ENCODE peak calls at places on chromosomes 3 and 15, in five cellular contexts. H is right atrium auricular region; X is CD8-positive, alpha-beta memory T cell; P is GM23338; V is heart left ventricle. R is an unnamed sample. For H3K4me1, the result is how much of the 10 kb centered on the place peaks cover.

GRCh38 chr3:65181397-65181871 is 493.6 kb upstream of the ADAMTS9 start:
- DNase-seq in X (no peak), H (no peak), P (no peak), V (peak), R (peak)

GRCh38 chr3:133843634-133844033 is 38.0 kb downstream of the SRPRB start:
- DNase-seq in V (peak), H (no peak), X (no peak), P (no peak), R (no peak)

GRCh38 chr3:107959767-107960166 is 131.1 kb downstream of the CD47 start:
- DNase-seq in V (no peak), H (no peak), X (no peak), P (no peak), R (no peak)

GRCh38 chr15:34436126-34436955 is 1.3 kb downstream of the GOLGA8A start:
- DNase-seq in H (no peak), X (peak), P (peak), V (no peak), R (no peak)

GRCh38 chr15:88810449-88810848 is 7.2 kb downstream of the ACAN start:
- DNase-seq in X (no peak), P (no peak), H (no peak), V (no peak), R (no peak)

GRCh38 chr15:85618956-85619491 is 175.7 kb downstream of the KLHL25 start:
- DNase-seq in V (peak), H (peak), P (peak), X (peak), R (peak)

GRCh38 chr3:120162400-120162799 is 68.2 kb upstream of the GSK3B start:
- DNase-seq in H (no peak), V (no peak), X (no peak), P (no peak), R (no peak)

GRCh38 chr15:74725845-74726773 is 781 bp upstream of the CYP1A1 start:
- DNase-seq in P (peak), X (peak), H (no peak), V (peak), R (no peak)

GRCh38 chr3:120057626-120058025 is 36.6 kb downstream of the GSK3B start:
- DNase-seq in H (no peak), X (no peak), P (no peak), V (no peak), R (no peak)

GRCh38 chr3:129021140-129021551 is 20.0 kb downstream of the EFCC1 start:
- DNase-seq in X (no peak), V (no peak), P (no peak), H (no peak), R (no peak)

GRCh38 chr3:129020691-129021090 is 19.6 kb downstream of the EFCC1 start:
- DNase-seq in V (no peak), H (no peak), X (no peak), P (no peak), R (no peak)

GRCh38 chr3:129022995-129023332 is 21.9 kb downstream of the EFCC1 start:
- DNase-seq in P (no peak), X (no peak), V (no peak), H (no peak), R (no peak)

GRCh38 chr3:129023909-129024308 is 22.8 kb downstream of the EFCC1 start:
- DNase-seq in V (no peak), P (no peak), X (no peak), H (no peak), R (no peak)

GRCh38 chr3:129022114-129022994 is 21.2 kb downstream of the EFCC1 start:
- DNase-seq in P (no peak), H (no peak), X (no peak), V (peak), R (no peak)
- H3K4me1 ChIP-seq in P (under half), H (half or more), X (under half), V (half or more), R (under half)

DNA sequence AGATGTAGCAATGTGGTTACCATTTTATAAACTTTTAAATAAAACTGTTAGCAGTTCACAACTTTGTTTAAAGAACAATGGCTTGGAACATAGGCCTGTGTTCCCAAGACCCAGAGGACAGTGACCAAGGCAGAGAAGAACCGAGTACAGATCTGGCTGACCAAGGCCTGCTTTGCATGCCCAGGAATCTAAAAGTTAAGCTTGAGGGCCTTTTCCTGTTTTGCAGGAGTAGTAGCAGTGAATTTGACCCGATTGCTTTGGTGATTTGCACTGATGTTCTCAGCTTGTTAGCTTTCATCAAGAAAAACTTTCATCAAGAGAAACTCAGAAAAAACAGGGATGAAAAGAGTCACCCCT is 9.9 kb downstream of the FILIP1L start:
- DNase-seq in V (no peak), P (no peak), X (no peak), H (no peak), R (no peak)
- H3K27ac ChIP-seq in V (peak), P (no peak), X (no peak), H (peak), R (peak)

GRCh38 chr3:33016846-33017405 is 65.5 kb downstream of the CCR4 start:
- DNase-seq in V (no peak), X (no peak), P (no peak), H (no peak), R (no peak)
- H3K4me3 ChIP-seq in V (no peak), X (no peak), P (no peak), H (no peak), R (no peak)

DNA sequence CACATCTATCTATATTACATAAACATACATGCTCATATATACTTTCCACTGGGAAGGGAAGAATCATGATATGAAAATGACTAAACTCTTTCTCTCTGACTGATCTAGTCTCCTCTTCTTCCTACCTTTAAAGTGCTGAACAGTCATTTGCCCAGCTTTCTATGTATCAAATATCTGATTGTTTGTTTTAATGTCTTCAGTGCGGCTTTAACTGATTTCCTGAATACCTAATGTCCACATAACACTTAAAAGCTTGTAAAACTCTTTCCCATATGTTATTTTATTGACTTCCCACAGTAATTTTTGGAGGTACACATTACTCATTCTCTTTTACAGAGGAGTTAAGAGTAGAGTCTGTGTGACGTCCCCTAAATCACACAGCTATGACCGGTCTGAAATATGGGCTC is 28.2 kb downstream of the CPOX start:
- DNase-seq in X (no peak), H (no peak), V (no peak), P (no peak), R (no peak)
- H3K4me1 ChIP-seq in X (half or more), H (under half), V (under half), P (under half), R (under half)

R was measured in gastrocnemius medialis.